ENCODE peak calls at places on chromosomes 16 and 17, in four cellular contexts. L is heart left ventricle, S is A673, M is GM13976. H is an unnamed sample.

GRCh38 chr16:13733561-13733960 is 186.4 kb upstream of the ERCC4 start:
- DNase-seq in L (no peak), S (no peak), M (no peak), H (no peak)

GRCh38 chr16:15544405-15544804 is 98.5 kb downstream of the MARF1 start:
- DNase-seq in L (no peak), S (no peak), M (no peak), H (no peak)

GRCh38 chr17:43142153-43142552 is 17.0 kb upstream of the BRCA1 start:
- DNase-seq in L (no peak), S (no peak), M (no peak), H (no peak)

GRCh38 chr16:716250-716607 is 1.3 kb downstream of the METRN start:
- DNase-seq in L (no peak), S (no peak), M (no peak), H (no peak)

GRCh38 chr16:67475051-67475450 is 5.9 kb downstream of the ATP6V0D1 start:
- DNase-seq in L (no peak), S (no peak), M (no peak), H (no peak)

GRCh38 chr17:39281806-39282205 is 56.1 kb upstream of the STAC2 start:
- DNase-seq in L (no peak), S (no peak), M (no peak), H (no peak)

GRCh38 chr16:11354733-11355574 is 9.7 kb downstream of the RMI2 start:
- DNase-seq in L (no peak), S (no peak), M (peak), H (peak)

GRCh38 chr17:22441776-22442175 is 749.5 kb downstream of the KCNJ18 start:
- DNase-seq in L (no peak), S (no peak), M (no peak), H (no peak)

GRCh38 chr16:56190903-56191806 is at the start of gene GNAO1:
- DNase-seq in L (peak), S (peak), M (peak), H (peak)

GRCh38 chr17:83004791-83005380 is 74.5 kb upstream of the METRNL start:
- DNase-seq in L (no peak), S (no peak), M (peak), H (no peak)

GRCh38 chr17:80125656-80126448 is 21.1 kb downstream of the EIF4A3 start:
- DNase-seq in L (no peak), S (no peak), M (no peak), H (no peak)

GRCh38 chr17:8922451-8922850 is 43.1 kb downstream of the PIK3R5 start:
- DNase-seq in L (no peak), S (peak), M (no peak), H (no peak)

GRCh38 chr16:50469744-50470301 is 78.4 kb upstream of the NKD1 start:
- DNase-seq in L (no peak), S (no peak), M (no peak), H (no peak)

GRCh38 chr17:19270951-19271611 is 33.9 kb downstream of the EPN2 start:
- DNase-seq in L (no peak), S (no peak), M (peak), H (no peak)

GRCh38 chr16:14476183-14476582 is 153.9 kb downstream of the PARN start:
- DNase-seq in L (no peak), S (no peak), M (no peak), H (no peak)

GRCh38 chr16:57013902-57014301 is 24.5 kb downstream of the NLRC5 start:
- DNase-seq in L (no peak), S (no peak), M (no peak), H (no peak)

GRCh38 chr16:81601008-81601428 is 156.4 kb downstream of the CMIP start:
- DNase-seq in L (peak), S (no peak), M (no peak), H (no peak)

GRCh38 chr16:55615071-55615470 is 40.7 kb upstream of the SLC6A2 start:
- DNase-seq in L (no peak), S (peak), M (no peak), H (no peak)

GRCh38 chr17:79619636-79620206 is 8.9 kb upstream of the RBFOX3 start:
- DNase-seq in L (peak), S (no peak), M (no peak), H (no peak)

GRCh38 chr17:78692460-78693010 is 89.5 kb downstream of the CYTH1 start:
- DNase-seq in L (no peak), S (no peak), M (no peak), H (no peak)

GRCh38 chr17:13003454-13003851 is 14.4 kb downstream of the ELAC2 start:
- DNase-seq in L (no peak), S (no peak), M (no peak), H (no peak)

GRCh38 chr17:75109407-75110236 is at the start of gene ARMC7:
- DNase-seq in L (peak), S (peak), M (peak), H (peak)

GRCh38 chr16:60107467-60107866 is 1373.4 kb upstream of the GOT2 start:
- DNase-seq in L (no peak), S (no peak), M (no peak), H (no peak)

GRCh38 chr17:50358177-50358576 is 12.3 kb downstream of the XYLT2 start:
- DNase-seq in L (no peak), S (no peak), M (no peak), H (no peak)

GRCh38 chr16:4832698-4833343 is 14.3 kb downstream of the GLYR1 start:
- DNase-seq in L (no peak), S (no peak), M (no peak), H (no peak)

GRCh38 chr17:44903012-44903685 is 3.9 kb upstream of the EFTUD2 start:
- DNase-seq in L (no peak), S (no peak), M (no peak), H (no peak)

GRCh38 chr17:44900894-44901293 is 1.6 kb upstream of the EFTUD2 start:
- DNase-seq in L (no peak), S (peak), M (no peak), H (no peak)

GRCh38 chr17:44899074-44899782 is at the start of gene EFTUD2:
- DNase-seq in L (peak), S (peak), M (peak), H (peak)

GRCh38 chr17:44902135-44902760 is 3.0 kb upstream of the EFTUD2 start:
- DNase-seq in L (no peak), S (no peak), M (no peak), H (no peak)

DNA sequence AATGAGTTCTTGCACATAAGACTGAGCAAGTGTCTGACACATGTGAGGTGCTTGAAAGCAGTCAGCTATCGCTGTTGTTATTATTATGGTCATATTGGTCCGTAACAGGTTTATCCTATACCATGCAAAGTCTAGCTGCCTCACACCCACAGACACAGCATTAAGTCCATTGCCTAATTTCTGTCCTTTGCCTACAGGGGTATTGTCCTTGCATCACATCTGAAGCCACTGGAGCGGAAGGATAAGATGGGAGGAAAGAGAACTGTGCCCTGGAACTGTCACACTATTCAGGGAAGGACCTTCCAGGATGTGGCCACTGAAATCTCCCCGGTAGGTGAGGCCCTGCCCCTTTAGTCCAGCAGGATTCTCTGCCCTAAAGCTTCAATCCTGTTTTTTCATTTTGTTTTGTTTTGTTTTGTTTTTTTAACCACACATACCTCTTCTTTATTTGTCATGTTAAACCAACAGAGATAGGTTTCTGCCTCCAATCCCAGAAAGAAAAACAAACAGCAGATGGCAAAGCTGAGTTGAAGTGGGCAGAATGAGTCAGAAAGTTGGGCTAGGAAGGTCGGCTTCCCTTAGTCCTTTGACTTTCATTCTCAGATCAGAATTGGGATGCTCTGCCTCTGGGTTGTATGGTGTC is 2.2 kb upstream of the EFTUD2 start:
- DNase-seq in L (no peak), S (no peak), M (no peak), H (no peak)
- TF ChIP-seq CTCF in L (no peak), S (no peak), M (no peak), H (no peak)

GRCh38 chr16:2292221-2292620 is 24.3 kb upstream of the RNPS1 start:
- DNase-seq in L (no peak), S (no peak), M (no peak), H (no peak)

GRCh38 chr16:2298621-2299020 is 30.7 kb upstream of the RNPS1 start:
- DNase-seq in L (no peak), S (no peak), M (no peak), H (no peak)

GRCh38 chr16:2297506-2297860 is 29.6 kb upstream of the RNPS1 start:
- DNase-seq in L (no peak), S (no peak), M (no peak), H (no peak)

GRCh38 chr16:2296662-2297505 is 29.0 kb upstream of the RNPS1 start:
- DNase-seq in L (no peak), S (peak), M (peak), H (peak)

GRCh38 chr16:2295056-2295798 is 27.3 kb upstream of the RNPS1 start:
- DNase-seq in L (no peak), S (no peak), M (peak), H (peak)
- TF ChIP-seq CTCF in L (no peak), S (no peak), M (no peak), H (no peak)

GRCh38 chr17:77306790-77307478 is 166.2 kb downstream of the SEC14L1 start:
- DNase-seq in L (no peak), S (no peak), M (no peak), H (no peak)

GRCh38 chr17:77307479-77308198 is 166.9 kb downstream of the SEC14L1 start:
- DNase-seq in L (no peak), S (no peak), M (no peak), H (no peak)

GRCh38 chr17:77311371-77311981 is 170.7 kb downstream of the SEC14L1 start:
- DNase-seq in L (peak), S (no peak), M (no peak), H (no peak)

GRCh38 chr17:77310336-77310735 is 169.6 kb downstream of the SEC14L1 start:
- DNase-seq in L (no peak), S (no peak), M (no peak), H (no peak)

DNA sequence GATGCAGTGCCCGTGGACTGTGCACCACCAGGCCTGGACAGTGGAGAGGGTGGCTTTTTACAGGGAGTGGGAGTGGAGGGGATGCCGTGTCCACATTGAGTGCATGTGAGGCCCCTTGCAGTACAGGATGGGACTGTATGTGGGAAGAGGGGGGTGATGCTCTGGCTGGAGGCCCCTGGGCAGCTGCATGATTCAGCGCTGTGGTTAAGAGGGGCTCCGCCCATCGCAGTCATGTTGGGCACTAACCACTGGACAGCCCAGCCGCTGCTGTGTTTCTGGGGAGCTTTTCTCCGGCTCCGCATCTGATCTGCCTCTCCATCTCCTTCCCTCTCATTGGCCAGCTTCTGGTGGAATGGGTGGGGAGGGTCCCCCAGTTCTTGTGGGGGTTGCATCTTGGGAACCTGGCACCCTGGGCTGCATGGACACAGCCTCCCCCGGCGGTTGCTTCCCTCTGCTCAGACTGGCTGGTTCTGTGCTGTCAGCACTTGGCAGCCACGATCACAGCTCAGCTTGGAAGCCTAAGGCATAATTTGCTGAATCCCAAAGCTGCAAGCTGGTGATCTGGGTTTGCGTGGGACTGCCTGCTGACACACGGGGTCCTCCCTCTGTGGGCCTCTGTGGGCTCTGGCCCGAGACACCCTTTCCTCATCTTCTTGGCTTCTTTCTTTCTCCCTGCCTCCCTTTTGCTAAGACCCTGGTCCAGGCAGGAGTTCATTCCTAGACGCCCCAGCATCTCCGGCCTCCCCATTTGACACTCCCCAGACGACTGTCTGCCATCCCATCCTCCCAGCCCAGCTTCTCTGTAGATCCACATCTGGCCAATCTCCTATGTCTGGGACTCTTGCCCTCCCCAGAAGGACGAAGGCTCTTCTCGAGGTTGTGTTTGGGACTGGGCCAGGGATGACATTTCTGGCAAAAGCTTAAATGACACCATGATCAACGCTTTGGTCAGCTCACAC is 168.3 kb downstream of the SEC14L1 start:
- DNase-seq in L (no peak), S (no peak), M (no peak), H (no peak)
- TF ChIP-seq CTCF in L (no peak), S (no peak), M (no peak), H (no peak)

DNA sequence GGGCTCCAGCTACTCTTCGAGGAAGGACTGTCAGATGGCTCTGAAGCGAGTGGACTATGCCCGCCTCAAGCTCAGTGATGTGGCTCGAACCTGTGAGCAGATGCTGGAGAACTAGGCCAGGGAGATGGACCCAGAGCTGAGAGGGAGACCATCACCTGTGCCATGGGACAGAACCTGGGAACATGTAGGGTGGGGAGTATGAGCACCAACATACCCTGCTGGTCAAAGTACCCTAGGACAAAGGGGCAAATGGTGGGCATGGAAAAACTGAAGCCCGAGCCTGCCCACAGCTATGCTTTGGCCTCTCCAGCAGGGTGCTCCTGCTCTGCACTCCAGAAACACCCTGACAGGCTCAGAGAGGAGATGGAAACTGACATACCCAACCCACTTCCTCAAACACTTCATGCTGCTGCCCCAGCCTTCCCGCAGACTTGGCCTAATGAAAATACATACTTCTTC is 1.9 kb downstream of the MED11 start:
- DNase-seq in L (no peak), S (no peak), M (peak), H (no peak)
- TF ChIP-seq CTCF in L (no peak), S (peak), M (peak), H (no peak)

DNA sequence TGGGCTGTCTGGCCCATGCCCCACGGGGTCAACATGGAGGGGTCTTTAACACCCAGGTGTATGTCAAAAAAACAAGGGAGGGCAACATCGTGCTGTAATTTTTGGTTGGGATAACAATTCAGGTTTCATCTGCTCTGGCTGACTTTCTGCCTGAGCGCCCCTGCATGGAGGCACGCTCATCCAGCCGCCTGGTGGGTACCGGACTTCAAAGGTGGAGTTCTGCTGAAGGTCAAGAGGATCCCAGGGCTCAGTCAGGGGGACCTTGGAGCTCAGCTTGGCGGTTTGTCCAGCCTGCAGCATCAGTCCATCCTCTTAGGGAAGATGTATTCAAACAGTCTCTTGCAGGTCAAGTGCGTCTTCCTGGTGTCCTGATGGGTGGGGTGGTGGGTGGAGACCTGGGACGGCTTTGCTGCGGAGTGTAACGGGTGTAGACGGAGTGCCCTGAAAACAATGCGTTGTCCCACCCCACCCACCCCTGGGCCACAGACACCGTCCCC is 5.4 kb upstream of the SGF29 start:
- DNase-seq in L (no peak), S (no peak), M (no peak), H (no peak)
- TF ChIP-seq CTCF in L (no peak), S (no peak), M (no peak), H (no peak)

GRCh38 chr17:29587591-29587990 is 1.9 kb downstream of the GIT1 start:
- DNase-seq in L (no peak), S (no peak), M (no peak), H (no peak)

GRCh38 chr17:29583324-29584248 is 5.9 kb downstream of the GIT1 start:
- DNase-seq in L (no peak), S (no peak), M (no peak), H (peak)

GRCh38 chr17:29584452-29585079 is 4.9 kb downstream of the GIT1 start:
- DNase-seq in L (no peak), S (no peak), M (no peak), H (peak)

GRCh38 chr17:29586676-29587469 is 2.6 kb downstream of the GIT1 start:
- DNase-seq in L (no peak), S (no peak), M (no peak), H (peak)

DNA sequence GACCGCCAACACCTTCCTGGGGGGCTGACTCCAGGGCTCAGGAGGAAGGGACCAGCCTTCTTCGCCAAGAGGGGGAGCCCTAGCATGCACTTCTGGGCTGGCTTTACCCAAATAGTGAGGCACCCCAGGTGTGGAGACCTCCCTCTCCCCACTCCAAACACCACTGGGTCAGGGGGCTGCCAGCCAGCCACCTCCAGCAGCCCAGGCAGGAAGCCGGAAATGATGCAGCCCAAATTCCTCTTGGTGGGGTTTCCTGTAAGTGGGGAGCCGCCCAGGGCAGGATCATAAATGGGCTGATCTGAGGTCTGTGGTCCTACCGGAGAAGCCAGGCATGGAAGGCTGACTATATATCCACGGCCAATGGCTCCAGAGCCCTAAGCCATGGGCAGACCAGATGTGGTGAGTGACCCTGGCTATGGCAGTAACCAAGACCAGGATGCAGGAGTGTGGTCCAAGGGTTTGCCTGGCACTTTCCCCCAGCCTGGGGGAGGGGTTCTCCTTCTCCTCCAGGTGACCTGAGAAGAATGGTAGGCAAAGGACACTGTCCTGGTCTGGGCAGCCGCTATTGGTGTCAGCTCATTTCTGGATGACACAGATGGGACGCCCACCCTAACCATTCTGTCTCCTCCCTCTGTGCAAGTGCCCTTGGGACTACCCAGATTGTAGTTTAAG is 4.2 kb downstream of the GIT1 start:
- DNase-seq in L (no peak), S (no peak), M (no peak), H (peak)
- TF ChIP-seq CTCF in L (peak), S (peak), M (peak), H (peak)

H was measured in activated CD8-positive, alpha-beta T cell treated with anti-CD3 and anti-CD28 coated beads for 36 hours.